ENCODE peak calls at places on chromosome 3, in eight cellular contexts. M, P, S, A, Q, B, U and K are unnamed samples.

GRCh38 chr3:128243602-128244504 is 90.6 kb downstream of the EEFSEC start:
- DNase-seq in U (no peak), S (no peak), A (no peak), P (no peak), B (no peak), M (no peak), Q (no peak), K (no peak)

GRCh38 chr3:113523241-113523640 is 8.3 kb upstream of the SPICE1 start:
- DNase-seq in U (no peak), A (no peak), Q (no peak), P (no peak), S (no peak), M (no peak), B (no peak), K (no peak)

GRCh38 chr3:64216706-64217105 is 8.6 kb downstream of the PRICKLE2 start:
- DNase-seq in S (no peak), B (no peak), M (no peak), U (no peak), A (peak), P (no peak), Q (no peak), K (no peak)

GRCh38 chr3:90091557-90091956 is 984.1 kb downstream of the EPHA3 start:
- DNase-seq in P (no peak), M (no peak), B (no peak), U (no peak), S (peak), Q (no peak), A (peak), K (peak)

GRCh38 chr3:107452436-107452835 is 70.3 kb upstream of the BBX start:
- DNase-seq in P (no peak), B (no peak), Q (no peak), M (no peak), S (no peak), A (no peak), U (no peak), K (no peak)

GRCh38 chr3:128845119-128845518 is 34.3 kb upstream of the ACAD9 start:
- DNase-seq in S (no peak), Q (no peak), M (no peak), B (no peak), P (no peak), A (peak), U (no peak), K (no peak)

GRCh38 chr3:40310690-40311089 is 1.2 kb downstream of the EIF1B start:
- DNase-seq in B (no peak), A (no peak), Q (no peak), P (no peak), S (no peak), M (no peak), U (no peak), K (no peak)

GRCh38 chr3:189862385-189863023 is 231.3 kb downstream of the TP63 start:
- DNase-seq in S (no peak), Q (no peak), B (no peak), A (no peak), U (no peak), M (no peak), P (no peak), K (no peak)

GRCh38 chr3:45688194-45688881 is 858 bp upstream of the SACM1L start:
- DNase-seq in P (no peak), B (no peak), M (no peak), Q (no peak), S (peak), U (no peak), A (peak), K (no peak)

GRCh38 chr3:59749291-59749690 is 699.5 kb upstream of the CFAP20DC start:
- DNase-seq in P (no peak), B (no peak), Q (no peak), A (no peak), S (no peak), U (no peak), M (peak), K (no peak)

GRCh38 chr3:134065836-134066538 is 36.3 kb upstream of the SLCO2A1 start:
- DNase-seq in U (peak), P (no peak), A (no peak), S (no peak), B (no peak), Q (no peak), M (no peak), K (no peak)

GRCh38 chr3:111667621-111668239 is 72.6 kb upstream of the ZBED2 start:
- DNase-seq in B (no peak), S (peak), U (no peak), P (no peak), M (peak), Q (no peak), A (no peak), K (no peak)

GRCh38 chr3:189909573-189909972 is 211.1 kb downstream of the P3H2 start:
- DNase-seq in P (no peak), U (no peak), M (no peak), A (no peak), Q (no peak), B (no peak), S (no peak), K (no peak)

GRCh38 chr3:151085889-151086483 is 522 bp downstream of the MED12L start:
- DNase-seq in P (no peak), B (no peak), M (no peak), S (peak), A (peak), U (no peak), Q (no peak), K (no peak)

GRCh38 chr3:158731938-158732855 is at the start of gene RARRES1:
- DNase-seq in M (peak), P (peak), Q (no peak), A (peak), S (peak), U (no peak), B (no peak), K (peak)

GRCh38 chr3:128459451-128459820 is 7.3 kb downstream of the DNAJB8 start:
- DNase-seq in M (no peak), S (no peak), A (no peak), U (no peak), P (no peak), Q (no peak), B (no peak), K (no peak)

GRCh38 chr3:55013145-55013544 is 85.3 kb upstream of the LRTM1 start:
- DNase-seq in P (no peak), A (peak), M (no peak), U (no peak), Q (no peak), B (no peak), S (no peak), K (no peak)

GRCh38 chr3:157393076-157393475 is 43.6 kb upstream of the PTX3 start:
- DNase-seq in Q (no peak), U (no peak), S (no peak), M (no peak), P (no peak), B (no peak), A (no peak), K (no peak)

GRCh38 chr3:8458711-8459110 is 42.9 kb upstream of the LMCD1 start:
- DNase-seq in B (no peak), U (no peak), S (no peak), A (no peak), P (no peak), Q (no peak), M (no peak), K (no peak)

GRCh38 chr3:61315874-61316273 is 64.6 kb upstream of the FHIT start:
- DNase-seq in M (no peak), S (no peak), U (no peak), B (no peak), Q (no peak), A (peak), P (no peak), K (no peak)

GRCh38 chr3:176988795-176989194 is 208.5 kb downstream of the TBL1XR1 start:
- DNase-seq in U (no peak), Q (no peak), M (no peak), B (no peak), A (no peak), S (no peak), P (no peak), K (no peak)

GRCh38 chr3:142976621-142977398 is 13.3 kb upstream of the PAQR9 start:
- DNase-seq in A (peak), B (peak), Q (peak), S (peak), P (peak), M (peak), U (no peak), K (peak)

GRCh38 chr3:101861978-101862421 is 12.7 kb downstream of the NFKBIZ start:
- DNase-seq in M (no peak), S (no peak), U (no peak), P (no peak), A (no peak), B (no peak), Q (no peak), K (no peak)

GRCh38 chr3:47406762-47407149 is 25.9 kb downstream of the PTPN23 start:
- DNase-seq in B (no peak), M (no peak), S (no peak), Q (no peak), A (peak), U (no peak), P (no peak), K (peak)

GRCh38 chr3:15342252-15342651 is 9.9 kb upstream of the SH3BP5 start:
- DNase-seq in P (no peak), U (no peak), M (no peak), B (no peak), A (no peak), S (no peak), Q (no peak), K (no peak)

GRCh38 chr3:120177907-120178306 is 83.7 kb upstream of the GSK3B start:
- DNase-seq in U (peak), M (peak), Q (no peak), A (peak), P (no peak), S (no peak), B (no peak), K (no peak)

GRCh38 chr3:178270838-178271237 is 265.4 kb upstream of the KCNMB2 start:
- DNase-seq in U (no peak), A (no peak), S (no peak), Q (no peak), B (no peak), P (no peak), M (no peak), K (no peak)

GRCh38 chr3:176872771-176873209 is 324.5 kb downstream of the TBL1XR1 start:
- DNase-seq in U (no peak), B (peak), S (peak), Q (peak), P (peak), A (peak), M (peak), K (no peak)

GRCh38 chr3:141412087-141412935 is 44.0 kb downstream of the ZBTB38 start:
- DNase-seq in B (no peak), P (peak), M (peak), U (no peak), Q (no peak), S (peak), A (peak), K (peak)

GRCh38 chr3:26437678-26438077 is 184.9 kb upstream of the LRRC3B start:
- DNase-seq in Q (no peak), U (no peak), B (no peak), P (no peak), M (no peak), A (no peak), S (no peak), K (no peak)
- TF ChIP-seq POLR2AphosphoS5 in Q (no peak), U (no peak), B (no peak), P (no peak), M (no peak), A (no peak), S (no peak), K (no peak)

GRCh38 chr3:32203854-32204253 is 34.6 kb upstream of the CMTM8 start:
- DNase-seq in B (no peak), S (no peak), P (no peak), Q (no peak), U (no peak), M (no peak), A (no peak), K (no peak)
- TF ChIP-seq POLR2AphosphoS5 in B (no peak), S (no peak), P (no peak), Q (no peak), U (no peak), M (no peak), A (no peak), K (no peak)

GRCh38 chr3:191869738-191870418 is 408.9 kb downstream of the PYDC2 start:
- DNase-seq in A (peak), U (no peak), M (no peak), Q (no peak), B (no peak), P (no peak), S (no peak), K (no peak)
- TF ChIP-seq POLR2AphosphoS5 in A (no peak), U (no peak), M (no peak), Q (no peak), B (no peak), P (no peak), S (no peak), K (no peak)

GRCh38 chr3:138915503-138916498 is 31.1 kb downstream of the FOXL2 start:
- DNase-seq in B (peak), A (peak), Q (peak), S (peak), P (peak), U (peak), M (peak), K (peak)
- TF ChIP-seq POLR2AphosphoS5 in B (peak), A (peak), Q (peak), S (no peak), P (peak), U (peak), M (peak), K (no peak)

GRCh38 chr3:187739561-187740445 is 5.5 kb downstream of the BCL6 start:
- DNase-seq in S (peak), A (peak), B (peak), Q (peak), U (peak), M (peak), P (peak), K (peak)
- TF ChIP-seq POLR2AphosphoS5 in S (peak), A (peak), B (no peak), Q (peak), U (peak), M (peak), P (peak), K (peak)

GRCh38 chr3:52531636-52532516 is 1.8 kb downstream of the NT5DC2 start:
- DNase-seq in A (no peak), B (no peak), M (no peak), S (no peak), P (peak), Q (no peak), U (no peak), K (peak)
- TF ChIP-seq POLR2AphosphoS5 in A (no peak), B (no peak), M (no peak), S (no peak), P (no peak), Q (no peak), U (no peak), K (no peak)

GRCh38 chr3:81492048-81492447 is 269.4 kb downstream of the GBE1 start:
- DNase-seq in M (no peak), Q (no peak), A (no peak), U (no peak), P (no peak), B (no peak), S (no peak), K (no peak)
- TF ChIP-seq POLR2AphosphoS5 in M (no peak), Q (no peak), A (no peak), U (no peak), P (no peak), B (no peak), S (no peak), K (peak)

GRCh38 chr3:58720526-58720925 is 54.0 kb upstream of the FAM3D start:
- DNase-seq in S (no peak), U (no peak), Q (no peak), B (no peak), A (no peak), M (no peak), P (no peak), K (no peak)
- TF ChIP-seq POLR2AphosphoS5 in S (no peak), U (no peak), Q (no peak), B (no peak), A (no peak), M (no peak), P (no peak), K (no peak)

GRCh38 chr3:182172534-182172933 is 460.8 kb downstream of the SOX2 start:
- DNase-seq in P (no peak), U (no peak), A (peak), M (no peak), Q (no peak), B (no peak), S (no peak), K (no peak)
- TF ChIP-seq POLR2AphosphoS5 in P (no peak), U (no peak), A (no peak), M (no peak), Q (no peak), B (no peak), S (no peak), K (no peak)